ENCODE peak calls at places on chromosomes 13 and 19, in four cellular contexts. One of them, this sample, is unnamed.

GRCh38 chr13:42218576-42218975 is 53.4 kb upstream of the AKAP11 start:
- DNase-seq in fibroblast of lung: no peak
- DNase-seq in keratinocyte: no peak
- DNase-seq in spleen: no peak
- DNase-seq in this sample: no peak

GRCh38 chr13:72258340-72258981 is 391.5 kb upstream of the DACH1 start:
- DNase-seq in fibroblast of lung: peak; percentile 6
- DNase-seq in spleen: no peak
- DNase-seq in keratinocyte: no peak
- DNase-seq in this sample: no peak

GRCh38 chr13:46572758-46573384 is 19.9 kb downstream of the LRCH1 start:
- DNase-seq in fibroblast of lung: no peak
- DNase-seq in spleen: no peak
- DNase-seq in keratinocyte: no peak
- DNase-seq in this sample: no peak

GRCh38 chr13:45718063-45718462 is 15.9 kb downstream of the CBY2 start:
- DNase-seq in fibroblast of lung: peak; percentile 15
- DNase-seq in spleen: no peak
- DNase-seq in keratinocyte: no peak
- DNase-seq in this sample: no peak

GRCh38 chr13:25085125-25085742 is 10.7 kb upstream of the PABPC3 start:
- DNase-seq in keratinocyte: no peak
- DNase-seq in spleen: no peak
- DNase-seq in fibroblast of lung: peak; percentile 37
- DNase-seq in this sample: peak; percentile 68

GRCh38 chr13:94050039-94050438 is 429.4 kb downstream of the DCT start:
- DNase-seq in fibroblast of lung: no peak
- DNase-seq in spleen: no peak
- DNase-seq in keratinocyte: no peak
- DNase-seq in this sample: no peak

GRCh38 chr13:85362980-85363379 is 436.2 kb downstream of the SLITRK6 start:
- DNase-seq in fibroblast of lung: no peak
- DNase-seq in spleen: no peak
- DNase-seq in keratinocyte: no peak
- DNase-seq in this sample: no peak

GRCh38 chr13:107351305-107351704 is 783.4 kb upstream of the ARGLU1 start:
- DNase-seq in keratinocyte: no peak
- DNase-seq in spleen: no peak
- DNase-seq in fibroblast of lung: peak; percentile 43
- DNase-seq in this sample: no peak

GRCh38 chr19:2888739-2889224 is 11.9 kb upstream of the ZNF57 start:
- DNase-seq in fibroblast of lung: peak; percentile 8
- DNase-seq in keratinocyte: no peak
- DNase-seq in spleen: peak; percentile 91
- DNase-seq in this sample: no peak

GRCh38 chr19:2883686-2884439 is 16.7 kb downstream of the ZNF556 start:
- DNase-seq in fibroblast of lung: no peak
- DNase-seq in keratinocyte: no peak
- DNase-seq in spleen: no peak
- DNase-seq in this sample: no peak

GRCh38 chr19:2885736-2886135 is 15.0 kb upstream of the ZNF57 start:
- DNase-seq in spleen: no peak
- DNase-seq in keratinocyte: no peak
- DNase-seq in fibroblast of lung: no peak
- DNase-seq in this sample: no peak

GRCh38 chr19:2887391-2887914 is 13.3 kb upstream of the ZNF57 start:
- DNase-seq in keratinocyte: no peak
- DNase-seq in fibroblast of lung: peak; percentile 47
- DNase-seq in spleen: no peak
- DNase-seq in this sample: no peak
- H3K27ac ChIP-seq in keratinocyte: no peak overlapping the region
- H3K27ac ChIP-seq in fibroblast of lung: no peak overlapping the region
- H3K27ac ChIP-seq in spleen: no peak overlapping the region
- H3K27ac ChIP-seq in this sample: no peak overlapping the region

DNA sequence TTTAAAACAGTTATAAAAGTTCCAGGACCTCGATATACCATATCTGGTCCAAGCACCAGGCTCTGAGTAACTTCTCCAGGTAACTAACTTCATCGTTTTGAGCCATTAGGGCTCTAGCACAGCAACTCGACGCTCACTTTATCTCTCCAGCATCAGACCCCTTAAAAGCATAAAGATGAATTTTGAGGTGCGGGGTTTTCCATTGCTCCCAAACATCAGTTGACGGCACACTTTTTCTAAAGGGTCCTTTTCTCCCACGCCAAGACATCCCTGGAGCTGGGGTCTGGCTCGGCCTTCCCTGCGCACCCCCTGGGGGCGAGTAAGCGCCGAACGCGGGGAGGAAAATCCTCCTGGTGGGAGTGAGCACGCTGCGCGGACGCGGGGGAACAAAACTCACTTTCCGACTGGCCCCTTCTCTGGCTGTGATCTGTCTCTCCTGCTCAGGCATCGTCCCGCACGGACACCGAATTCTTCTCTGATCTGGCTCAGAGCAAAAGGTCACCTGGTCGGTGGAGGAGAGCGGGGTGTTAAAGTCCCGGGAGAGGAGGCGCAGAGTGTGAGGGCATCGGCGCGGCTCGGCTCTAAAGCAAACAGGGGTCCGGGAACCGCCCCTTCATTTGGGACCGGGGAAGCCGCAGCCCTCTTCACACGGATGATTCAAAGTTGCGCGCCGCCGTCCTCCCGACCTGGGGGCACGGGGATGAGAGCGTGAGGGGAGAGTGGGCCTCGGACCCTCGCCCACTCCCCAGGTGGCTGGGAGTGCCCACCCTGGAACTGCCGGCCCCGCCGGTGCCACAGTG is at the start of gene ATP7B:
- DNase-seq in fibroblast of lung: peak; percentile 12
- DNase-seq in keratinocyte: no peak
- DNase-seq in spleen: peak; percentile 85
- DNase-seq in this sample: peak; percentile 28
- H3K27ac ChIP-seq in fibroblast of lung: peak within 1 kb of the TSS; percentile 78
- H3K27ac ChIP-seq in keratinocyte: peak within 1 kb of the TSS; percentile 78
- H3K27ac ChIP-seq in spleen: peak within 1 kb of the TSS; percentile 83
- H3K27ac ChIP-seq in this sample: peak within 1 kb of the TSS; percentile 72

DNA sequence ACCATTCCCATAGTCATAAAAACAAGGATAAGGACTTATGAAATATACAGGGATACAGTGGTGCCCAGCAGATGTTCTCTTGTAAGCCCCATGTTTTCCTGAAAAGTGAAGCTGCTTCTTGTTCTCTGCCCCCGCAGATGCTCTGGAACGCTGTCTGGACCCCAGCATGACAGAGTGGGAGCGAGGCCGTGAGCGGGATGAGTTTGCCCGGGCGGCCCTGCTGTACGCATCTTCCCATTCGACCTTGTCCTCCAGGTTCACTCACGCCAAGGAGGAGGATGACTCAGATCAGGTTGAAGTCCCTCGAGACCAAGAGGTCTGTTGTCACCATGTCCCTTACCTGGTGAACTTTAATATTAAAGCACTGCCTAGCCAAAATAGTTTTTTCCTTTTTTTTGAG is 20.3 kb upstream of the WDR88 start:
- DNase-seq in keratinocyte: no peak
- DNase-seq in fibroblast of lung: no peak
- DNase-seq in spleen: no peak
- DNase-seq in this sample: no peak
- H3K27ac ChIP-seq in keratinocyte: no peak overlapping the region
- H3K27ac ChIP-seq in fibroblast of lung: no peak overlapping the region
- H3K27ac ChIP-seq in spleen: no peak overlapping the region
- H3K27ac ChIP-seq in this sample: no peak overlapping the region

DNA sequence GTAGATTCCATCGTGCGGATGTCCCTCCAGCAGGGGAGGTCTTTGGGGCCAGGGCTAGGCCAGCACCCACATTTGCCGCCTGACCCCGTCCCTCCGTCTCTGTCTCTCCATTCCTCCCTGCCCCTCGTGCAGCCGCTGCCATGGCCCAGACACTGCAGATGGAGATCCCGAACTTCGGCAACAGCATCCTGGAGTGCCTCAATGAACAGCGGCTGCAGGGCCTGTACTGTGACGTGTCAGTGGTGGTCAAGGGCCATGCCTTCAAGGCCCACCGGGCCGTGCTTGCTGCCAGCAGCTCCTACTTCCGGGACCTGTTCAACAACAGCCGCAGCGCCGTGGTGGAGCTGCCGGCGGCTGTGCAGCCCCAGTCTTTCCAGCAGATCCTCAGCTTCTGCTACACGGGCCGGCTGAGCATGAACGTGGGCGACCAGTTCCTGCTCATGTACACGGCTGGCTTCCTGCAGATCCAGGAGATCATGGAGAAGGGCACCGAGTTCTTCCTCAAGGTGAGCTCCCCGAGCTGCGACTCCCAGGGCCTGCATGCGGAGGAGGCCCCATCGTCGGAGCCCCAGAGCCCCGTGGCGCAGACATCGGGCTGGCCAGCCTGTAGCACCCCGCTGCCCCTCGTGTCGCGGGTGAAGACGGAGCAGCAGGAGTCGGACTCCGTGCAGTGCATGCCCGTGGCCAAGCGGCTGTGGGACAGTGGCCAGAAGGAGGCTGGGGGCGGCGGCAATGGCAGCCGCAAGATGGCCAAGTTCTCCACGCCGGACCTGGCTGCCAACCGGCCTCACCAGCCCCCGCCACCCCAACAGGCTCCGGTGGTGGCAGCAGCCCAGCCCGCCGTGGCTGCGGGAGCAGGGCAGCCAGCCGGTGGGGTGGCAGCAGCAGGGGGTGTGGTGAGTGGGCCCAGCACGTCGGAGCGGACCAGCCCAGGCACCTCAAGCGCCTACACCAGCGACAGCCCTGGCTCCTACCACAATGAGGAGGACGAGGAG is 14.8 kb downstream of the STX10 start:
- DNase-seq in keratinocyte: no peak
- DNase-seq in spleen: no peak
- DNase-seq in fibroblast of lung: no peak
- DNase-seq in this sample: no peak
- H3K27ac ChIP-seq in keratinocyte: no peak overlapping the region
- H3K27ac ChIP-seq in spleen: no peak overlapping the region
- H3K27ac ChIP-seq in fibroblast of lung: no peak overlapping the region
- H3K27ac ChIP-seq in this sample: no peak overlapping the region

GRCh38 chr19:18387395-18387794 is 1.4 kb downstream of the GDF15 start:
- DNase-seq in keratinocyte: no peak
- DNase-seq in spleen: no peak
- DNase-seq in fibroblast of lung: no peak
- DNase-seq in this sample: no peak
- H3K27ac ChIP-seq in keratinocyte: no peak overlapping the region
- H3K27ac ChIP-seq in spleen: peak overlapping the region; percentile 83
- H3K27ac ChIP-seq in fibroblast of lung: no peak overlapping the region
- H3K27ac ChIP-seq in this sample: no peak overlapping the region

DNA sequence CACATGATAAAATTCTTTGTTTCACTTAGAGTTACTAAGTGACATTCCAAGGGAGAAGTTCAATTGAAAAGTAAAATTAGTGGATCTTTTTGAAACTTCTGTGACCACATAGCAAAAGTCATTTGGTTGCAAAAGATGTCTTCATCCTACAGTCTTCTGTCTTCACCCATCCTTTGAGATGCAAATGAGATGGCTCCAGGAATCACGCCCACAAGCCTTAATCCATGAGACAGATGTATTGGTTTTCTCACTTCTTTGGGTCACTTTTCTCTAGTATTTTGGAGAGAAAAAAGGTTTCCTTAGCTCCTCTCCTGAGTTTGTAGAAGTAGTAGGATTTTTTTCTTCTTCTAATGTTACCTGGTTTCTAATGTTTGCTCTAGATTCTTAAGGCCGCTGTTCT is 259.5 kb upstream of the SLC10A2 start:
- DNase-seq in keratinocyte: no peak
- DNase-seq in fibroblast of lung: no peak
- DNase-seq in spleen: no peak
- DNase-seq in this sample: no peak
- H3K27ac ChIP-seq in keratinocyte: no peak overlapping the region
- H3K27ac ChIP-seq in fibroblast of lung: no peak overlapping the region
- H3K27ac ChIP-seq in spleen: no peak overlapping the region
- H3K27ac ChIP-seq in this sample: no peak overlapping the region

GRCh38 chr13:74289130-74289529 is 154.9 kb upstream of the KLF12 start:
- DNase-seq in spleen: no peak
- DNase-seq in keratinocyte: no peak
- DNase-seq in fibroblast of lung: no peak
- DNase-seq in this sample: no peak

GRCh38 chr13:74288361-74288911 is 154.2 kb upstream of the KLF12 start:
- DNase-seq in fibroblast of lung: no peak
- DNase-seq in spleen: peak; percentile 79
- DNase-seq in keratinocyte: no peak
- DNase-seq in this sample: no peak

GRCh38 chr13:74289861-74290260 is 155.7 kb upstream of the KLF12 start:
- DNase-seq in keratinocyte: no peak
- DNase-seq in spleen: no peak
- DNase-seq in fibroblast of lung: no peak
- DNase-seq in this sample: no peak

GRCh38 chr13:74287672-74288169 is 153.5 kb upstream of the KLF12 start:
- DNase-seq in spleen: peak; percentile 89
- DNase-seq in keratinocyte: no peak
- DNase-seq in fibroblast of lung: peak; percentile 81
- DNase-seq in this sample: peak; percentile 46

GRCh38 chr13:74290324-74290773 is 156.1 kb upstream of the KLF12 start:
- DNase-seq in spleen: no peak
- DNase-seq in keratinocyte: no peak
- DNase-seq in fibroblast of lung: peak; percentile 99
- DNase-seq in this sample: no peak
- H3K27ac ChIP-seq in spleen: no peak overlapping the region
- H3K27ac ChIP-seq in keratinocyte: no peak overlapping the region
- H3K27ac ChIP-seq in fibroblast of lung: no peak overlapping the region
- H3K27ac ChIP-seq in this sample: peak overlapping the region; percentile 91

GRCh38 chr13:111397202-111397880 is 76.9 kb downstream of the TEX29 start:
- DNase-seq in fibroblast of lung: no peak
- DNase-seq in spleen: peak; percentile 47
- DNase-seq in keratinocyte: no peak
- DNase-seq in this sample: no peak

GRCh38 chr13:111396457-111396856 is 76.0 kb downstream of the TEX29 start:
- DNase-seq in keratinocyte: no peak
- DNase-seq in fibroblast of lung: no peak
- DNase-seq in spleen: peak; percentile 34
- DNase-seq in this sample: no peak

GRCh38 chr13:111393221-111393790 is 72.9 kb downstream of the TEX29 start:
- DNase-seq in fibroblast of lung: no peak
- DNase-seq in keratinocyte: no peak
- DNase-seq in spleen: peak; percentile 47
- DNase-seq in this sample: no peak

GRCh38 chr13:111395511-111396393 is 75.3 kb downstream of the TEX29 start:
- DNase-seq in keratinocyte: no peak
- DNase-seq in spleen: peak; percentile 43
- DNase-seq in fibroblast of lung: no peak
- DNase-seq in this sample: no peak

DNA sequence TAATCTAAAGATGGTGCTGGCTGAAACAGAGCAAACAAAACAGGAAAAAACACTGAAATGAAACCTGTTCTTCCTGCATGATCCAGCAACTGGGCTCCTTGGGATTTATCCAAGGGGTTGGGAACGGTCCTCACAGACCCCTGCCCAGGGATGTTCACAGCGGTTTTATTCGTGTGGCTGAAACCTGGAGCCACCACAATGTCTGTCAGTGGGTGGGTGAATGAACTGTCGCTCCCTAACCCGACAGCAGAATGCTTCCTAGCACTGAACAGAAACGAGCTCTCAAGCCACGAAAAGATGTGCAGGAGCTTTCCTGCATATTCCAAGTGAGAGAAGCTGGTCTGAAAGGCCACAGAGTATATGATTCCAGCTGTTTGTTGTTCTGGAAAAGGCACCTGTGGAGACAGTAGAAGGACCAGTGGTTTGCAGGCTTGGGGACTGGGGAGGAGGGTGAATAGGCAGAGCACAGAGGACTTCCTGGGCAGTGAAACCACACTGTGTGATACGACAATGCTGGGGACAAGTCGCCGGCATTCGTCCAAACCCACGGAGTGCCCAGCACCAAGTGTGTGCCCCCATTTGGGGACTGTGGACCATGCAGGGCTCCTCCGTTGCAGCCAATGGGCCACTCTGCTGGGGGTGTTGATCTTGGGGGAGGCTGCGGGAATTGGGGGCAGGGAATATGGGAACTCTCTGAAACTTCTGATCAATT is 73.9 kb downstream of the TEX29 start:
- DNase-seq in spleen: peak; percentile 61
- DNase-seq in keratinocyte: no peak
- DNase-seq in fibroblast of lung: no peak
- DNase-seq in this sample: no peak
- H3K27ac ChIP-seq in spleen: no peak overlapping the region
- H3K27ac ChIP-seq in keratinocyte: no peak overlapping the region
- H3K27ac ChIP-seq in fibroblast of lung: no peak overlapping the region
- H3K27ac ChIP-seq in this sample: no peak overlapping the region

This sample was measured in caudate nucleus.